ENCODE peak calls at places on chromosomes 16 and 17, in four cellular contexts. O is tibial artery; Q is effector CD4-positive, alpha-beta T cell; H is MCF 10A. Y is an unnamed sample.

GRCh38 chr17:48160177-48160967 is 52.8 kb downstream of the SNX11 start:
- DNase-seq in Q (no peak), O (no peak), H (no peak), Y (no peak)

GRCh38 chr17:80388601-80389000 is 26.4 kb upstream of the ENDOV start:
- DNase-seq in Q (no peak), H (no peak), O (no peak), Y (no peak)

GRCh38 chr17:37358098-37358829 is 17.5 kb upstream of the C17orf78 start:
- DNase-seq in O (peak), Q (no peak), H (peak), Y (peak)

GRCh38 chr16:4538067-4538385 is 547 bp downstream of the CDIP1 start:
- DNase-seq in H (no peak), O (no peak), Q (no peak), Y (no peak)

GRCh38 chr17:27506348-27507218 is 50.3 kb downstream of the KSR1 start:
- DNase-seq in H (no peak), O (no peak), Q (no peak), Y (peak)

GRCh38 chr17:68172461-68172954 is 75.3 kb upstream of the AMZ2 start:
- DNase-seq in O (peak), H (peak), Q (peak), Y (peak)

GRCh38 chr17:57892146-57892819 is 42.4 kb upstream of the MRPS23 start:
- DNase-seq in H (peak), O (peak), Q (peak), Y (peak)

GRCh38 chr17:59001158-59001814 is 105.4 kb downstream of the TRIM37 start:
- DNase-seq in H (no peak), Q (peak), O (peak), Y (peak)

GRCh38 chr16:67259705-67260104 is 10.9 kb downstream of the SLC9A5 start:
- DNase-seq in O (peak), H (no peak), Q (no peak), Y (no peak)

GRCh38 chr16:79612207-79612606 is 11.7 kb upstream of the MAF start:
- DNase-seq in H (peak), O (no peak), Q (no peak), Y (peak)

GRCh38 chr17:74373838-74374606 is 6.7 kb downstream of the GPR142 start:
- DNase-seq in H (no peak), Q (no peak), O (no peak), Y (no peak)

GRCh38 chr16:50924759-50925545 is 183.1 kb downstream of the CYLD start:
- DNase-seq in H (peak), O (no peak), Q (no peak), Y (peak)

GRCh38 chr16:17424771-17425170 is 46.0 kb downstream of the XYLT1 start:
- DNase-seq in Q (no peak), H (no peak), O (no peak), Y (no peak)